ENCODE peak calls at places on chromosomes 5 and 9, in eight cellular contexts. E, M, D, L, G, U, N and K are unnamed samples.

GRCh38 chr9:122172131-122172530 is 12.4 kb downstream of the MORN5 start:
- DNase-seq in L (no peak), D (no peak), M (no peak), U (no peak), E (no peak), G (no peak), N (no peak), K (no peak)

GRCh38 chr9:110427497-110428104 is 89.9 kb upstream of the TXNDC8 start:
- DNase-seq in L (peak; percentile 82), D (no peak), E (peak; percentile 56), M (no peak), U (no peak), G (no peak), N (peak; percentile 72), K (no peak)

GRCh38 chr9:126893079-126893478 is 21.5 kb upstream of the RALGPS1 start:
- DNase-seq in L (no peak), N (no peak), D (no peak), G (no peak), M (no peak), U (no peak), E (no peak), K (no peak)

GRCh38 chr9:127305450-127306226 is 41.1 kb downstream of the GARNL3 start:
- DNase-seq in G (no peak), D (no peak), U (no peak), L (no peak), M (no peak), N (no peak), E (peak; percentile 15), K (no peak)

GRCh38 chr5:56480305-56481146 is 247.4 kb upstream of the ANKRD55 start:
- DNase-seq in L (peak; percentile 68), U (no peak), N (peak; percentile 76), M (no peak), D (peak; percentile 32), E (peak; percentile 62), G (no peak), K (no peak)

GRCh38 chr5:131262953-131263541 is 806 bp upstream of the CDC42SE2 start:
- DNase-seq in M (no peak), L (no peak), N (no peak), G (no peak), E (peak; percentile 43), U (no peak), D (no peak), K (no peak)

GRCh38 chr5:179438041-179438441 is 92.8 kb upstream of the ADAMTS2 start:
- DNase-seq in N (no peak), E (no peak), L (no peak), G (no peak), U (no peak), D (no peak), M (no peak), K (no peak)

GRCh38 chr5:153965102-153965645 is 73.5 kb downstream of the FAM114A2 start:
- DNase-seq in L (peak; percentile 66), M (no peak), U (peak; percentile 55), D (peak; percentile 26), N (peak; percentile 73), G (peak; percentile 15), E (peak; percentile 67), K (peak; percentile 12)